ENCODE peak calls at places on chromosomes 11 and 22, in nine cellular contexts. F is stimulated activated CD4-positive, alpha-beta T cell treated with anti-CD3 and anti-CD28 coated beads, Interleukin-2, amount 100 ng/mL, for 48 hours; P is WERI-Rb-1; K is GM23338; G is KG1; W is foreskin melanocyte; Z is GDM1; I is neural crest cell; L is ovary. Q is an unnamed sample.

GRCh38 chr11:121555172-121555571 is 102.4 kb upstream of the SORL1-AS1 start:
- DNase-seq in P (no peak), I (no peak), Z (no peak), F (no peak), K (no peak), L (no peak), W (no peak), G (no peak), Q (no peak)

GRCh38 chr11:17649696-17650600 is 69.4 kb upstream of the MYOD1 start:
- DNase-seq in P (peak; percentile 60), W (peak; percentile 82), G (no peak), K (no peak), L (no peak), I (no peak), F (no peak), Z (no peak), Q (no peak)

GRCh38 chr22:49853981-49854791 is 542 bp downstream of the ZBED4 start:
- DNase-seq in I (peak; percentile 21), K (peak; percentile 57), W (peak; percentile 36), F (no peak), Z (no peak), G (no peak), P (peak; percentile 23), L (no peak), Q (no peak)

GRCh38 chr11:76480241-76480640 is 35.4 kb downstream of the EMSY start:
- DNase-seq in L (no peak), P (no peak), F (no peak), I (no peak), Z (no peak), K (no peak), G (no peak), W (no peak), Q (no peak)

GRCh38 chr11:94753630-94754029 is 14.5 kb upstream of the AMOTL1 start:
- DNase-seq in W (no peak), Z (no peak), L (no peak), K (no peak), I (no peak), P (no peak), F (no peak), G (no peak), Q (no peak)

GRCh38 chr22:21977814-21978213 is 4.8 kb downstream of the TOP3B start:
- DNase-seq in P (no peak), L (no peak), K (no peak), Z (no peak), F (no peak), G (no peak), I (no peak), W (no peak), Q (no peak)

GRCh38 chr11:64849600-64850356 is 5.3 kb upstream of the CDC42BPG start:
- DNase-seq in K (no peak), G (no peak), Z (no peak), W (no peak), P (no peak), F (no peak), I (no peak), L (no peak), Q (no peak)

GRCh38 chr11:5694642-5695041 is 5.1 kb downstream of the TRIM22 start:
- DNase-seq in F (no peak), Z (no peak), K (no peak), P (no peak), L (no peak), W (no peak), I (no peak), G (no peak), Q (no peak)

GRCh38 chr11:19719960-19720359 is 7.3 kb downstream of the NAV2 start:
- DNase-seq in W (peak; percentile 99), I (no peak), Z (no peak), G (no peak), K (no peak), P (no peak), F (no peak), L (no peak), Q (no peak)

GRCh38 chr11:46912526-46913150 is 5.7 kb downstream of the LRP4 start:
- DNase-seq in K (peak; percentile 92), L (no peak), I (peak; percentile 36), Z (no peak), P (peak; percentile 62), G (no peak), F (no peak), W (peak; percentile 45), Q (no peak)

GRCh38 chr11:120216426-120217102 is 5.7 kb downstream of the OAF start:
- DNase-seq in I (no peak), W (no peak), Z (no peak), F (no peak), K (no peak), G (no peak), L (no peak), P (no peak), Q (no peak)

GRCh38 chr22:29997516-29997915 is 82.7 kb upstream of the HORMAD2 start:
- DNase-seq in G (no peak), Z (no peak), F (no peak), W (no peak), K (no peak), I (no peak), L (no peak), P (no peak), Q (no peak)

GRCh38 chr22:43440103-43440387 is 28.2 kb downstream of the MPPED1 start:
- DNase-seq in F (no peak), L (no peak), K (no peak), I (no peak), Z (no peak), G (no peak), P (no peak), W (no peak), Q (no peak)

GRCh38 chr22:50260434-50260800 is 1.1 kb downstream of the MAPK12 start:
- DNase-seq in I (no peak), P (no peak), Z (no peak), F (no peak), W (no peak), G (no peak), L (no peak), K (no peak), Q (no peak)

GRCh38 chr11:98358551-98358950 is 662.2 kb upstream of the CNTN5 start:
- DNase-seq in I (no peak), F (no peak), W (no peak), G (no peak), K (no peak), Z (no peak), L (no peak), P (no peak), Q (no peak)

GRCh38 chr11:121291896-121292502 is 572 bp upstream of the SC5D start:
- DNase-seq in Z (peak; percentile 23), G (peak; percentile 91), P (no peak), F (no peak), L (no peak), I (no peak), W (no peak), K (peak; percentile 36), Q (no peak)

GRCh38 chr11:33867566-33867965 is 24.3 kb downstream of the LMO2 start:
- DNase-seq in W (no peak), Z (no peak), I (no peak), K (no peak), F (no peak), P (no peak), G (no peak), L (no peak), Q (no peak)

GRCh38 chr11:112044961-112045360 is 19.8 kb downstream of the DLAT start:
- DNase-seq in Z (no peak), I (no peak), G (no peak), K (no peak), P (no peak), W (no peak), L (no peak), F (no peak), Q (no peak)

GRCh38 chr11:16818284-16818683 is 79.8 kb downstream of the C11orf58 start:
- DNase-seq in I (no peak), F (no peak), P (no peak), W (no peak), K (no peak), G (no peak), L (no peak), Z (no peak), Q (peak; percentile 40)

GRCh38 chr11:69080361-69080973 is 31.7 kb downstream of the TPCN2 start:
- DNase-seq in Z (no peak), F (no peak), I (no peak), P (no peak), K (no peak), L (no peak), W (no peak), G (no peak), Q (no peak)

GRCh38 chr11:72314600-72315386 is 70.8 kb upstream of the PHOX2A start:
- DNase-seq in P (no peak), W (no peak), F (no peak), I (no peak), Z (no peak), L (no peak), K (peak; percentile 43), G (no peak), Q (no peak)

GRCh38 chr11:58006940-58007339 is 16.7 kb upstream of the OR9Q1 start:
- DNase-seq in Z (no peak), G (no peak), P (no peak), L (no peak), W (peak; percentile 65), F (no peak), I (no peak), K (no peak), Q (no peak)

GRCh38 chr11:57792060-57792541 is 30.5 kb downstream of the CTNND1 start:
- DNase-seq in Z (peak; percentile 92), P (no peak), L (no peak), I (no peak), W (no peak), K (no peak), G (peak; percentile 98), F (peak; percentile 56), Q (peak; percentile 80)

GRCh38 chr11:122138759-122139594 is 23.0 kb upstream of the BLID start:
- DNase-seq in F (no peak), K (peak; percentile 11), W (no peak), I (no peak), G (no peak), P (no peak), L (no peak), Z (no peak), Q (no peak)

GRCh38 chr11:91136631-91137030 is 913.8 kb upstream of the CHORDC1 start:
- DNase-seq in G (no peak), L (no peak), K (no peak), I (no peak), Z (no peak), F (no peak), W (no peak), P (no peak), Q (no peak)

GRCh38 chr11:123582992-123583504 is 71.4 kb downstream of the SCN3B start:
- DNase-seq in Z (no peak), P (no peak), I (no peak), L (no peak), K (no peak), W (no peak), F (no peak), G (no peak), Q (no peak)

GRCh38 chr22:31263896-31264295 is 28.4 kb downstream of the PIK3IP1 start:
- DNase-seq in W (no peak), F (no peak), P (no peak), G (no peak), L (no peak), I (no peak), Z (no peak), K (no peak), Q (no peak)

GRCh38 chr11:133911169-133911568 is 45.6 kb downstream of the IGSF9B start:
- DNase-seq in W (no peak), I (no peak), L (no peak), K (no peak), F (no peak), G (no peak), P (peak; percentile 34), Z (no peak), Q (no peak)

GRCh38 chr22:19085233-19086043 is 36.8 kb downstream of the DGCR2 start:
- DNase-seq in I (peak; percentile 6), G (no peak), W (peak; percentile 27), L (no peak), Z (no peak), K (peak; percentile 37), P (no peak), F (no peak), Q (peak; percentile 30)

GRCh38 chr22:48824673-48825651 is 1002.7 kb downstream of the BRD1 start:
- DNase-seq in K (no peak), L (no peak), G (no peak), W (no peak), P (no peak), F (no peak), I (no peak), Z (no peak), Q (no peak)

GRCh38 chr22:46815559-46815895 is 53.1 kb downstream of the TBC1D22A start:
- DNase-seq in Z (no peak), L (no peak), P (no peak), I (no peak), K (no peak), G (no peak), W (no peak), F (no peak), Q (no peak)

Q was measured in sigmoid colon.